ENCODE peak calls at places on chromosome 21, in eight cellular contexts. A is ELF-1, V is AG09309, X is EH, R is HFFc6, B is uterus, K is 8988T, I is AG08396. F is an unnamed sample.

GRCh38 chr21:29436143-29436542 is 137.4 kb downstream of the BACH1 start:
- DNase-seq in A (no peak), K (no peak), V (no peak), B (no peak), X (no peak), I (no peak), R (no peak), F (peak)

GRCh38 chr21:42445311-42445710 is 41.6 kb downstream of the UBASH3A start:
- DNase-seq in R (no peak), K (no peak), I (no peak), A (no peak), B (no peak), V (no peak), X (no peak), F (no peak)

GRCh38 chr21:38913120-38913975 is 107.6 kb downstream of the ETS2 start:
- DNase-seq in R (no peak), B (peak), V (no peak), X (peak), K (no peak), A (peak), I (peak), F (no peak)

GRCh38 chr21:27079807-27080206 is 112.9 kb upstream of the ADAMTS5 start:
- DNase-seq in I (no peak), R (no peak), V (no peak), K (no peak), X (no peak), A (no peak), B (no peak), F (no peak)

GRCh38 chr21:36499578-36500471 is 19.9 kb upstream of the CLDN14 start:
- DNase-seq in R (no peak), A (peak), I (peak), V (peak), X (peak), B (peak), K (no peak), F (no peak)

GRCh38 chr21:27586986-27587385 is 620.1 kb upstream of the ADAMTS5 start:
- DNase-seq in I (no peak), B (no peak), A (no peak), V (no peak), K (no peak), X (no peak), R (no peak), F (no peak)

GRCh38 chr21:16377857-16378256 is 648.1 kb downstream of the USP25 start:
- DNase-seq in X (no peak), V (no peak), K (no peak), A (no peak), I (no peak), B (no peak), R (no peak), F (no peak)

GRCh38 chr21:39020751-39021474 is 162.3 kb downstream of the PSMG1 start:
- DNase-seq in A (peak), I (peak), K (peak), R (peak), V (peak), X (peak), B (no peak), F (peak)

GRCh38 chr21:28754127-28754611 is 238.5 kb downstream of the LTN1 start:
- DNase-seq in R (peak), X (peak), B (peak), A (peak), K (no peak), V (peak), I (peak), F (peak)

F was measured in fibroblast of the conjunctiva.